ENCODE peak calls at places on chromosomes 12 and 14, in four cellular contexts. One of them, this sample, is unnamed.

GRCh38 chr12:112183591-112184021 is 58.2 kb downstream of the TRAFD1 start:
- DNase-seq in AG20443: no peak
- DNase-seq in activated CD8-positive, alpha-beta memory T cell treated with anti-CD3 and anti-CD28 coated beads for 1 hour: no peak
- DNase-seq in stimulated activated CD4-positive, alpha-beta T cell treated with anti-CD3 and anti-CD28 coated beads, TNF-alpha, amount 100 ng/mL, for 4 hours: no peak
- DNase-seq in this sample: no peak

GRCh38 chr12:71877335-71878121 is 38.0 kb downstream of the TBC1D15 start:
- DNase-seq in activated CD8-positive, alpha-beta memory T cell treated with anti-CD3 and anti-CD28 coated beads for 1 hour: no peak
- DNase-seq in AG20443: no peak
- DNase-seq in stimulated activated CD4-positive, alpha-beta T cell treated with anti-CD3 and anti-CD28 coated beads, TNF-alpha, amount 100 ng/mL, for 4 hours: no peak
- DNase-seq in this sample: no peak

GRCh38 chr14:47332939-47333338 is 342.5 kb downstream of the MDGA2 start:
- DNase-seq in AG20443: no peak
- DNase-seq in activated CD8-positive, alpha-beta memory T cell treated with anti-CD3 and anti-CD28 coated beads for 1 hour: no peak
- DNase-seq in stimulated activated CD4-positive, alpha-beta T cell treated with anti-CD3 and anti-CD28 coated beads, TNF-alpha, amount 100 ng/mL, for 4 hours: no peak
- DNase-seq in this sample: no peak

GRCh38 chr14:39108791-39109190 is 5.3 kb upstream of the GEMIN2 start:
- DNase-seq in stimulated activated CD4-positive, alpha-beta T cell treated with anti-CD3 and anti-CD28 coated beads, TNF-alpha, amount 100 ng/mL, for 4 hours: no peak
- DNase-seq in AG20443: no peak
- DNase-seq in activated CD8-positive, alpha-beta memory T cell treated with anti-CD3 and anti-CD28 coated beads for 1 hour: no peak
- DNase-seq in this sample: no peak

GRCh38 chr14:76761198-76761848 is at the start of gene VASH1:
- DNase-seq in AG20443: peak
- DNase-seq in stimulated activated CD4-positive, alpha-beta T cell treated with anti-CD3 and anti-CD28 coated beads, TNF-alpha, amount 100 ng/mL, for 4 hours: peak
- DNase-seq in activated CD8-positive, alpha-beta memory T cell treated with anti-CD3 and anti-CD28 coated beads for 1 hour: no peak
- DNase-seq in this sample: no peak

GRCh38 chr12:82299617-82300016 is 58.6 kb downstream of the CCDC59 start:
- DNase-seq in activated CD8-positive, alpha-beta memory T cell treated with anti-CD3 and anti-CD28 coated beads for 1 hour: no peak
- DNase-seq in AG20443: no peak
- DNase-seq in stimulated activated CD4-positive, alpha-beta T cell treated with anti-CD3 and anti-CD28 coated beads, TNF-alpha, amount 100 ng/mL, for 4 hours: no peak
- DNase-seq in this sample: no peak

GRCh38 chr14:98953544-98954346 is 318.3 kb downstream of the BCL11B start:
- DNase-seq in activated CD8-positive, alpha-beta memory T cell treated with anti-CD3 and anti-CD28 coated beads for 1 hour: no peak
- DNase-seq in AG20443: peak
- DNase-seq in stimulated activated CD4-positive, alpha-beta T cell treated with anti-CD3 and anti-CD28 coated beads, TNF-alpha, amount 100 ng/mL, for 4 hours: no peak
- DNase-seq in this sample: no peak

GRCh38 chr12:55842681-55843429 is at the start of gene MMP19:
- DNase-seq in AG20443: peak
- DNase-seq in stimulated activated CD4-positive, alpha-beta T cell treated with anti-CD3 and anti-CD28 coated beads, TNF-alpha, amount 100 ng/mL, for 4 hours: no peak
- DNase-seq in activated CD8-positive, alpha-beta memory T cell treated with anti-CD3 and anti-CD28 coated beads for 1 hour: no peak
- DNase-seq in this sample: no peak

GRCh38 chr12:105920161-105920684 is 218.5 kb downstream of the NUAK1 start:
- DNase-seq in activated CD8-positive, alpha-beta memory T cell treated with anti-CD3 and anti-CD28 coated beads for 1 hour: no peak
- DNase-seq in AG20443: no peak
- DNase-seq in stimulated activated CD4-positive, alpha-beta T cell treated with anti-CD3 and anti-CD28 coated beads, TNF-alpha, amount 100 ng/mL, for 4 hours: no peak
- DNase-seq in this sample: no peak

GRCh38 chr12:93939641-93940040 is 208.7 kb upstream of the PLXNC1 start:
- DNase-seq in stimulated activated CD4-positive, alpha-beta T cell treated with anti-CD3 and anti-CD28 coated beads, TNF-alpha, amount 100 ng/mL, for 4 hours: no peak
- DNase-seq in activated CD8-positive, alpha-beta memory T cell treated with anti-CD3 and anti-CD28 coated beads for 1 hour: no peak
- DNase-seq in AG20443: no peak
- DNase-seq in this sample: no peak

GRCh38 chr12:21476949-21477348 is 24.5 kb downstream of the RECQL start:
- DNase-seq in AG20443: peak
- DNase-seq in stimulated activated CD4-positive, alpha-beta T cell treated with anti-CD3 and anti-CD28 coated beads, TNF-alpha, amount 100 ng/mL, for 4 hours: no peak
- DNase-seq in activated CD8-positive, alpha-beta memory T cell treated with anti-CD3 and anti-CD28 coated beads for 1 hour: no peak
- DNase-seq in this sample: no peak

GRCh38 chr14:21264025-21264801 is 5.0 kb downstream of the HNRNPC start:
- DNase-seq in AG20443: peak
- DNase-seq in stimulated activated CD4-positive, alpha-beta T cell treated with anti-CD3 and anti-CD28 coated beads, TNF-alpha, amount 100 ng/mL, for 4 hours: no peak
- DNase-seq in activated CD8-positive, alpha-beta memory T cell treated with anti-CD3 and anti-CD28 coated beads for 1 hour: no peak
- DNase-seq in this sample: no peak